ENCODE peak calls at places on chromosome 14, in five cellular contexts. W is NCI-H345, N is heart right ventricle, E is fibroblast of the aortic adventitia, I is non-pigmented ciliary epithelial cell. Z is an unnamed sample.

GRCh38 chr14:60590907-60591510 is 58.3 kb downstream of the SIX1 start:
- DNase-seq in W (no peak), N (no peak), E (peak), I (no peak), Z (peak)

GRCh38 chr14:102202944-102203343 is 63.2 kb downstream of the WDR20 start:
- DNase-seq in I (no peak), N (no peak), E (no peak), W (no peak), Z (no peak)

GRCh38 chr14:26873556-26873955 is 275.7 kb upstream of the NOVA1 start:
- DNase-seq in N (no peak), I (no peak), E (no peak), W (no peak), Z (no peak)

GRCh38 chr14:90546767-90547166 is 149.9 kb downstream of the CALM1 start:
- DNase-seq in I (no peak), W (no peak), N (no peak), E (no peak), Z (no peak)

GRCh38 chr14:102805454-102805891 is 28.2 kb downstream of the TRAF3 start:
- DNase-seq in W (no peak), I (no peak), E (peak), N (no peak), Z (peak)

GRCh38 chr14:99524804-99525698 is 43.8 kb downstream of the CCNK start:
- DNase-seq in N (no peak), E (peak), I (no peak), W (no peak), Z (peak)

GRCh38 chr14:96502621-96503251 is 554 bp downstream of the PAPOLA start:
- DNase-seq in E (peak), I (no peak), N (peak), W (peak), Z (peak)

GRCh38 chr14:22819191-22819988 is 4.2 kb upstream of the SLC7A7 start:
- DNase-seq in I (peak), N (peak), E (peak), W (no peak), Z (peak)

GRCh38 chr14:68975667-68976066 is 3.4 kb downstream of the ACTN1 start:
- DNase-seq in I (no peak), N (no peak), W (no peak), E (peak), Z (peak)

GRCh38 chr14:99737451-99737951 is 53.4 kb downstream of the CYP46A1 start:
- DNase-seq in I (no peak), E (peak), N (peak), W (no peak), Z (no peak)

GRCh38 chr14:68687746-68688145 is 105.1 kb downstream of the ZFP36L1 start:
- DNase-seq in I (peak), E (peak), N (no peak), W (no peak), Z (peak)

GRCh38 chr14:86790408-86791364 is 1202.3 kb downstream of the GALC start:
- DNase-seq in N (no peak), E (no peak), W (no peak), I (no peak), Z (no peak)

GRCh38 chr14:49769581-49770211 is 1.7 kb downstream of the KLHDC2 start:
- DNase-seq in W (no peak), N (no peak), I (no peak), E (no peak), Z (no peak)

GRCh38 chr14:55699131-55700057 is 119.4 kb downstream of the KTN1 start:
- DNase-seq in N (no peak), W (peak), E (peak), I (peak), Z (peak)

GRCh38 chr14:101960225-101960624 is 4.1 kb upstream of the DYNC1H1 start:
- DNase-seq in I (no peak), E (peak), W (no peak), N (no peak), Z (no peak)

GRCh38 chr14:104687601-104688504 is 1.6 kb upstream of the INF2 start:
- DNase-seq in W (peak), I (no peak), N (peak), E (peak), Z (no peak)

GRCh38 chr14:100588671-100589070 is 1.5 kb upstream of the BEGAIN start:
- DNase-seq in E (no peak), W (no peak), N (no peak), I (no peak), Z (no peak)

GRCh38 chr14:73753887-73754880 is 40.0 kb upstream of the PNMA1 start:
- DNase-seq in E (no peak), N (no peak), W (no peak), I (no peak), Z (peak)

GRCh38 chr14:21069388-21070082 is 569 bp upstream of the ARHGEF40 start:
- DNase-seq in N (peak), W (peak), E (peak), I (no peak), Z (peak)

GRCh38 chr14:94355191-94355794 is 32.2 kb upstream of the SERPINA6 start:
- DNase-seq in N (peak), W (no peak), I (peak), E (peak), Z (peak)

GRCh38 chr14:78197088-78197487 is 26.9 kb downstream of the NRXN3 start:
- DNase-seq in N (no peak), I (no peak), W (peak), E (no peak), Z (no peak)

GRCh38 chr14:73752297-73752992 is 38.3 kb upstream of the PNMA1 start:
- DNase-seq in E (peak), W (peak), N (peak), I (no peak), Z (peak)

GRCh38 chr14:49861581-49861922 is 9.0 kb upstream of the NEMF start:
- DNase-seq in E (peak), N (peak), W (peak), I (peak), Z (peak)

GRCh38 chr14:89033756-89034155 is 209.3 kb downstream of the TTC8 start:
- DNase-seq in N (no peak), W (no peak), I (no peak), E (no peak), Z (no peak)

GRCh38 chr14:25122843-25123242 is 72.9 kb upstream of the STXBP6 start:
- DNase-seq in N (no peak), E (no peak), W (no peak), I (no peak), Z (no peak)

GRCh38 chr14:51967521-51967920 is 21.8 kb upstream of the RTRAF start:
- DNase-seq in E (no peak), W (no peak), I (no peak), N (no peak), Z (peak)

GRCh38 chr14:21087294-21088091 is 11.0 kb downstream of the ZNF219 start:
- DNase-seq in N (no peak), I (peak), W (no peak), E (peak), Z (peak)

GRCh38 chr14:50823051-50823762 is 7.8 kb downstream of the NIN start:
- DNase-seq in N (no peak), I (no peak), E (peak), W (peak), Z (peak)

GRCh38 chr14:95307402-95308041 is 12.2 kb downstream of the CLMN start:
- DNase-seq in I (no peak), N (peak), E (no peak), W (no peak), Z (no peak)

GRCh38 chr14:73463411-73463810 is 5.1 kb upstream of the NUMB start:
- DNase-seq in I (peak), W (no peak), N (peak), E (peak), Z (peak)

GRCh38 chr14:62592877-62593276 is 452.4 kb downstream of the KCNH5 start:
- DNase-seq in N (no peak), W (no peak), E (no peak), I (no peak), Z (no peak)

GRCh38 chr14:105448706-105449111 is 25.9 kb upstream of the CRIP2 start:
- DNase-seq in N (peak), I (no peak), W (peak), E (peak), Z (peak)

GRCh38 chr14:96162741-96163140 is 41.9 kb upstream of the BDKRB2 start:
- DNase-seq in I (no peak), E (peak), N (no peak), W (no peak), Z (no peak)

GRCh38 chr14:106879241-106879640 is 1352.9 kb downstream of the TMEM121 start:
- DNase-seq in W (peak), N (peak), E (no peak), I (no peak), Z (no peak)

GRCh38 chr14:66503532-66503931 is 4.4 kb upstream of the GPHN start:
- DNase-seq in E (peak), N (no peak), W (no peak), I (no peak), Z (no peak)

Z was measured in GM03348.